ENCODE peak calls at places on chromosomes 2 and 18, in seven cellular contexts. V is prostate gland; K is activated T-helper 1 cell treated with Interleukin-2 at 50 U/mL for 16 hours; G is activated CD8-positive, alpha-beta T cell treated with anti-CD3 and anti-CD28 coated beads for 36 hours; N is activated CD4-positive, alpha-beta T cell treated with anti-CD3 and anti-CD28 coated beads, Interleukin-2, amount 50 U/mL, for 4 hours; S is GM10248; R is NCI-H2029 treated with DMSO at 0.1 percent for 48 hours. B is an unnamed sample.

GRCh38 chr18:30970201-30970816 is 72.2 kb downstream of the DSC3 start:
- DNase-seq in N (no peak), K (no peak), G (no peak), R (no peak), S (no peak), V (peak), B (peak)

GRCh38 chr2:84314901-84315330 is 144.2 kb downstream of the SUCLG1 start:
- DNase-seq in K (peak), R (peak), N (peak), S (peak), G (peak), V (peak), B (peak)

GRCh38 chr2:164910091-164910899 is 45.0 kb downstream of the SLC38A11 start:
- DNase-seq in K (no peak), R (no peak), G (peak), S (no peak), N (no peak), V (peak), B (peak)

GRCh38 chr2:32836961-32837360 is 109.8 kb upstream of the LTBP1 start:
- DNase-seq in K (no peak), V (no peak), G (no peak), S (no peak), R (no peak), N (no peak), B (no peak)

GRCh38 chr2:219417374-219417773 is 803 bp upstream of the DES start:
- DNase-seq in N (peak), S (no peak), V (no peak), G (no peak), R (no peak), K (no peak), B (no peak)

GRCh38 chr18:21660078-21660477 is 44.5 kb downstream of the ABHD3 start:
- DNase-seq in K (no peak), R (no peak), N (no peak), G (no peak), V (no peak), S (no peak), B (no peak)

GRCh38 chr18:58998421-58999203 is 133.9 kb downstream of the ZNF532 start:
- DNase-seq in S (no peak), R (no peak), G (no peak), V (no peak), N (no peak), K (no peak), B (peak)

GRCh38 chr2:26786207-26787023 is 559 bp downstream of the CENPA start:
- DNase-seq in N (no peak), K (no peak), V (no peak), R (no peak), S (peak), G (peak), B (no peak)

GRCh38 chr2:25159947-25160346 is 8.4 kb downstream of the POMC start:
- DNase-seq in K (no peak), V (no peak), R (no peak), N (no peak), S (no peak), G (peak), B (no peak)

GRCh38 chr2:196601430-196602306 is 37.8 kb upstream of the CCDC150 start:
- DNase-seq in K (no peak), V (no peak), G (no peak), S (no peak), R (no peak), N (no peak), B (peak)

GRCh38 chr2:172496096-172496709 is 59.7 kb upstream of the PDK1 start:
- DNase-seq in R (no peak), K (peak), N (peak), V (no peak), S (no peak), G (peak), B (no peak)

GRCh38 chr2:164479460-164479859 is 141.8 kb downstream of the GRB14 start:
- DNase-seq in S (no peak), G (peak), K (no peak), R (no peak), N (no peak), V (no peak), B (peak)

GRCh38 chr2:25707927-25708326 is 34.5 kb upstream of the DTNB start:
- DNase-seq in S (no peak), K (no peak), N (no peak), G (no peak), R (no peak), V (no peak), B (peak)

GRCh38 chr2:10548626-10549025 is 100.5 kb upstream of the ODC1 start:
- DNase-seq in V (no peak), N (no peak), R (no peak), G (no peak), K (no peak), S (no peak), B (peak)

GRCh38 chr18:45384137-45384998 is 230.9 kb upstream of the SLC14A2 start:
- DNase-seq in S (peak), N (no peak), V (peak), G (peak), R (peak), K (peak), B (peak)

GRCh38 chr2:181123798-181124217 is 143.4 kb downstream of the UBE2E3 start:
- DNase-seq in S (peak), G (peak), R (no peak), V (no peak), N (no peak), K (peak), B (peak)

GRCh38 chr18:7066965-7067555 is 50.5 kb downstream of the LAMA1 start:
- DNase-seq in K (no peak), N (no peak), G (no peak), V (no peak), R (no peak), S (no peak), B (peak)

GRCh38 chr2:217897816-217898806 is 104.7 kb downstream of the TNS1 start:
- DNase-seq in N (no peak), G (no peak), R (peak), V (peak), S (no peak), K (no peak), B (no peak)

GRCh38 chr2:102839668-102840388 is 78.0 kb downstream of the TMEM182 start:
- DNase-seq in V (peak), S (peak), N (no peak), R (peak), K (no peak), G (peak), B (peak)

B was measured in choroid plexus epithelial cell.